ENCODE peak calls at places on chromosomes 7 and 10, in six cellular contexts. H is spleen, X is AG09309, W is GM12865, F is foreskin fibroblast, R is fibroblast of villous mesenchyme. B is an unnamed sample.

GRCh38 chr7:108094933-108095710 is 35.0 kb downstream of the LAMB4 start:
- DNase-seq in W (no peak), H (no peak), F (peak), X (peak), R (peak), B (no peak)

GRCh38 chr10:103145860-103146466 is 47.1 kb downstream of the NT5C2 start:
- DNase-seq in W (no peak), X (peak), H (no peak), F (peak), R (peak), B (peak)

GRCh38 chr7:53306846-53307245 is 271.4 kb downstream of the POM121L12 start:
- DNase-seq in W (no peak), R (no peak), F (no peak), H (no peak), X (no peak), B (no peak)

GRCh38 chr10:14384096-14384730 is 53.5 kb upstream of the FRMD4A start:
- DNase-seq in R (peak), H (no peak), X (no peak), W (no peak), F (no peak), B (no peak)

GRCh38 chr10:5534880-5535856 is 10.4 kb downstream of the CALML3 start:
- DNase-seq in H (peak), F (peak), W (no peak), R (peak), X (peak), B (no peak)

GRCh38 chr10:78775891-78776290 is 292.9 kb upstream of the ZMIZ1 start:
- DNase-seq in R (no peak), X (no peak), F (no peak), W (no peak), H (no peak), B (no peak)

GRCh38 chr7:106870983-106871410 is 5.9 kb downstream of the PIK3CG start:
- DNase-seq in R (peak), W (peak), F (peak), H (no peak), X (no peak), B (no peak)

GRCh38 chr7:127819975-127820778 is 168.2 kb downstream of the SND1 start:
- DNase-seq in W (peak), R (peak), H (no peak), F (peak), X (no peak), B (no peak)

GRCh38 chr7:80548790-80549530 is 37.1 kb upstream of the GNAT3 start:
- DNase-seq in H (no peak), X (no peak), F (peak), R (no peak), W (no peak), B (no peak)

GRCh38 chr7:149302865-149303264 is 40.9 kb downstream of the ZNF783 start:
- DNase-seq in X (no peak), F (no peak), W (no peak), R (no peak), H (no peak), B (no peak)

GRCh38 chr10:15589109-15589508 is 130.6 kb downstream of the ITGA8 start:
- DNase-seq in W (no peak), F (no peak), X (no peak), H (no peak), R (peak), B (no peak)

GRCh38 chr10:70292016-70292415 is 8.2 kb upstream of the NPFFR1 start:
- DNase-seq in F (no peak), X (no peak), W (no peak), R (no peak), H (no peak), B (no peak)

GRCh38 chr7:55130554-55131198 is 111.9 kb downstream of the EGFR start:
- DNase-seq in F (peak), W (no peak), X (no peak), H (no peak), R (peak), B (peak)

GRCh38 chr7:137572071-137572784 is 228.7 kb upstream of the PTN start:
- DNase-seq in X (no peak), H (no peak), R (no peak), F (no peak), W (no peak), B (no peak)

GRCh38 chr7:64873517-64873916 is 29.6 kb upstream of the ZNF273 start:
- DNase-seq in R (no peak), F (no peak), H (no peak), W (no peak), X (no peak), B (no peak)

GRCh38 chr10:71161429-71161828 is 50.9 kb upstream of the UNC5B start:
- DNase-seq in W (peak), F (peak), H (no peak), R (no peak), X (no peak), B (no peak)

GRCh38 chr10:101940916-101941315 is 97.3 kb upstream of the KCNIP2 start:
- DNase-seq in W (no peak), X (no peak), R (no peak), F (peak), H (no peak), B (no peak)

GRCh38 chr7:55099086-55099831 is 80.4 kb downstream of the EGFR start:
- DNase-seq in H (no peak), R (peak), F (peak), X (no peak), W (no peak), B (no peak)

GRCh38 chr7:43552122-43552521 is 30.8 kb upstream of the STK17A start:
- DNase-seq in W (no peak), R (no peak), H (no peak), X (no peak), F (no peak), B (no peak)

GRCh38 chr10:123380491-123381085 is 226.4 kb downstream of the BUB3 start:
- DNase-seq in R (peak), W (peak), X (no peak), F (no peak), H (no peak), B (no peak)

GRCh38 chr7:11458736-11459483 is 373.1 kb downstream of the THSD7A start:
- DNase-seq in X (peak), R (peak), H (no peak), F (peak), W (no peak), B (no peak)

GRCh38 chr7:87506243-87507180 is 31.0 kb upstream of the ABCB4 start:
- DNase-seq in X (no peak), W (peak), H (no peak), R (peak), F (peak), B (no peak)

GRCh38 chr7:96977445-96977844 is 27.9 kb upstream of the DLX6 start:
- DNase-seq in X (no peak), W (no peak), H (no peak), F (no peak), R (no peak), B (no peak)

GRCh38 chr7:40711706-40712105 is 576.9 kb downstream of the SUGCT start:
- DNase-seq in H (no peak), R (no peak), F (no peak), W (no peak), X (no peak), B (no peak)

GRCh38 chr7:138625849-138626230 is 75.3 kb downstream of the SVOPL start:
- DNase-seq in X (no peak), F (no peak), W (no peak), H (no peak), R (no peak), B (no peak)

GRCh38 chr10:128097783-128098182 is 28.4 kb downstream of the MKI67 start:
- DNase-seq in X (no peak), W (no peak), H (no peak), F (no peak), R (no peak), B (no peak)

GRCh38 chr10:114908896-114909295 is 29.1 kb upstream of the TRUB1 start:
- DNase-seq in H (no peak), R (no peak), W (no peak), F (no peak), X (no peak), B (no peak)

GRCh38 chr10:17533731-17534130 is 79.3 kb upstream of the ST8SIA6 start:
- DNase-seq in H (no peak), R (no peak), X (no peak), W (no peak), F (no peak), B (no peak)

GRCh38 chr10:17175551-17175950 is 25.9 kb downstream of the TRDMT1 start:
- DNase-seq in X (no peak), F (peak), W (no peak), H (no peak), R (no peak), B (peak)

GRCh38 chr7:116342125-116342524 is 131.8 kb downstream of the TES start:
- DNase-seq in F (no peak), W (no peak), R (peak), X (no peak), H (no peak), B (no peak)
- H3K4me3 ChIP-seq in F (no peak), W (no peak), R (no peak), X (no peak), H (no peak), B (no peak)

DNA sequence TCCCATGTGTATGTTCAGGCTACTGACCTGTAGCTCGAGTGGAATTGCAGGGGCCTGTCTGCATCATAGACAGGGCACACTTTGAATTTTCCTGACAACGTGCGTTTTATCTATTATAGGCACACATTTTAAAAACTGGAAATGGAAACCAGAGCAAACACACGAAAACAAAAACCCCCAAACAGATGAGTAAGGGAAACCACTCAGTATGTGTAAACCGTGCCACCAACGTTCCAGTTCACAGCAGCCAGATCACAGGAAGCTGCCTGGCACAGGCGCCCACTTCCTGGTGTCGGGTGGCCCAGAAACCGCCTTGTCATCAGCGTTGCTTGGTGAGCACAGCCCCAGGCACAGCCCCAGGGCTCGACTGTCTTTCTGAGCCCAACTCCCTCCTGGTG is 34.5 kb upstream of the DNAJB6 start:
- DNase-seq in H (peak), W (peak), R (no peak), F (peak), X (no peak), B (peak)
- H3K4me3 ChIP-seq in H (no peak), W (peak), R (no peak), F (no peak), X (no peak), B (no peak)

DNA sequence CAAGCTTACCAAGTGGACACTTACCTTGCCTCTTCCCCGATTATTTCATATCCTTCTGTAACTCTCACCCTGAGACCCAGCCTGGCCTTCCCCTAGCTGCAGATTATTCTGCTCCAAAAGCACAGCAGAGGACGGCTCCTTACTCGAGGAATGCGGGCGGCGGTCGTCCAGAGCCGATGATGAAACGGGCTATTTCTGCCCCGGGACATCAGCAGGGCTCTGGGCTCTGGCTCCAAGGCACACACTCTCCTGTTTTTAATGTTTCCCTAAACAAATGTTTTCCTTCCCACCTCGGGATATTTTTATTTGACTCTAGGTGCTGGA is 342 bp upstream of the C10orf71 start:
- DNase-seq in H (no peak), X (no peak), R (peak), W (no peak), F (no peak), B (peak)
- H3K4me3 ChIP-seq in H (no peak), X (no peak), R (no peak), W (no peak), F (no peak), B (peak)

DNA sequence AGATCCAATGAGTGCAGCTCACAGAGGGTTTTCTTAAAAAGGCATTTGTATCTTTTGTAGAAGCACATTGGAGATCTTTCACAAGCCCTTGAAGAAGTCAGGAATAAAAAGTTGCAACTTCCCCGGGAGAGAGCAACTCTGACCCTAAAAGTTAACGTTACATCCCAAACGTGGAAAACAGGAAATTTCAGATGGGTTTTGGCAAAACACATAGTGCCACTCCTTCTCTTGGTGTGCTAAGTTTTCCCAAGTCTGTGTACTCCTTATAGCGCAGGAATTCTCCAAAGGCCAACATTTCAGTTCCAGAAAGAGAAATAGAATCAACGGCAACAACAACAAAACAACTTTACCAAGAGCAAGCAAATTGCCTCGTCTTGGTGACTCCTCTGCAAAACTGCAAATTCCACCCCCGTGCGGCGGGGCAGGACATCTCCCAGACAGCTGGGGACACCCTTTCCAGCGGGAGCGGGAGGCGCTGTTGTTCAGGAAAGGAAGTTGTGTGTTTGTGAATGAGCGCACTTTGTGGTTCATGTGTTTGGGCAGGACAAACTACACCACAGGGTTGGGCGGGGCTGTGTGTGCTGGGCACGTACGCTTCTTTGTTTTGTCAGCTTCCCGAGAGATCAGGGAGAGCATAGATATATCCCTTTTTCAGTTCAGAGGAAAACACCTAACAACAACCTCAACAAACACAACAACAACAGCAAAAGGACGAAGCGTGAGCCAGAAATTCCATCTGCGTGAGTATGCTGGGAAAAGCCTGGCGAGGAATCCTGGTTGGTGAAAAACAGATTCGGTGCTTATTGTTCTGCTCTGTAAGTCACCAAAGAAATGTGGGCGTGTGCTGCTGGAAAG is 294.7 kb upstream of the PITRM1 start:
- DNase-seq in H (peak), F (peak), W (no peak), X (peak), R (peak), B (peak)
- H3K4me3 ChIP-seq in H (no peak), F (no peak), W (no peak), X (peak), R (peak), B (peak)

GRCh38 chr7:50449501-50449880 is 659 bp downstream of the FIGNL1 start:
- DNase-seq in F (no peak), R (no peak), W (no peak), X (no peak), H (no peak), B (no peak)
- H3K4me3 ChIP-seq in F (peak), R (peak), W (peak), X (peak), H (peak), B (peak)

GRCh38 chr7:128863433-128863989 is 855 bp downstream of the ATP6V1F start:
- DNase-seq in W (peak), X (no peak), F (peak), H (no peak), R (peak), B (no peak)

GRCh38 chr7:128865303-128865702 is 2.6 kb downstream of the ATP6V1F start:
- DNase-seq in F (no peak), H (no peak), R (no peak), W (no peak), X (no peak), B (no peak)

GRCh38 chr7:128861957-128862570 is 592 bp upstream of the ATP6V1F start:
- DNase-seq in H (no peak), X (no peak), F (no peak), W (no peak), R (no peak), B (no peak)

GRCh38 chr7:128860158-128861073 is 2.2 kb upstream of the ATP6V1F start:
- DNase-seq in F (peak), H (no peak), W (no peak), X (no peak), R (peak), B (no peak)

DNA sequence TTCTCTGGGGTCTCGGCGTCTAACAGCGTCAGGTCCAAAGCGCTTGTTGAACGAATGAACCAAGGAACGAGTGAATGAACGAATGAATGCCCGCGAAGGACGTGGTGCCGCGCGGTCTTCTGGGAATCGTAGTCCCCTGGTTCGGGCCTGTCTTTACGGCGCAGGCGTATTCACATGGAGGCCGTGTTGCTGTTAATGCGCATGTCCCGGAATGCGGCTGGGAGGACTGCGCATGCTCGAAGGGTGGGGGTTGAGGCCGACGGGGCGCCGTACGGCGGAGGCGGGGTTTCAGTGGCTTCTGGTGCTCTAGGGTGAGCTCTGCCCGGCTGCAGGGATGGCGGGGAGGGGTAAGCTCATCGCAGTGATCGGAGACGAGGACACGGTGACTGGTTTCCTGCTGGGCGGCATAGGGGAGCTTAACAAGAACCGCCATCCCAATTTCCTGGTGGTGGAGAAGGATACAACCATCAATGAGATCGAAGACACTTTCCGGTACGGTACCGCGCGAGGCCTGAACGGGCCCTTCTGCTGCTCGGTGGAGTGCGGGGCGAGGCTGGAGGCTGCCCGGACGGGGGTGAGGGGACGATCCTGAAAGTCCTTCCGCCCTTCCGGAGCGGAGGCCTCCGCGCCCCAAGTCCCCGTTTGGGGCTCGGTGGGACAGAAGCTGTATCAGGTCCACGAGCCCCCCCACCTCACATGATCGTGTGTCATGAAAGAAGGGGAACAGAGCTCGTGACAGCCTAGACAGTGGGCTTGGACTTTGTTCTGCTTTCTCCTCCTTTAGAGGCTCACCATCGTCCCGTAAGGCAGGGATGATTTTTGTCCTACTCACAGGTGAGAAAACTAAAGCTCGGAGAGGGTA is at the start of gene ATP6V1F:
- DNase-seq in F (peak), W (peak), H (peak), X (peak), R (peak), B (peak)
- H3K4me3 ChIP-seq in F (peak), W (peak), H (peak), X (peak), R (peak), B (peak)

GRCh38 chr7:2405201-2405600 is 1.8 kb downstream of the CHST12 start:
- DNase-seq in X (no peak), W (no peak), H (no peak), R (no peak), F (no peak), B (no peak)
- H3K4me3 ChIP-seq in X (no peak), W (peak), H (peak), R (no peak), F (no peak), B (peak)

DNA sequence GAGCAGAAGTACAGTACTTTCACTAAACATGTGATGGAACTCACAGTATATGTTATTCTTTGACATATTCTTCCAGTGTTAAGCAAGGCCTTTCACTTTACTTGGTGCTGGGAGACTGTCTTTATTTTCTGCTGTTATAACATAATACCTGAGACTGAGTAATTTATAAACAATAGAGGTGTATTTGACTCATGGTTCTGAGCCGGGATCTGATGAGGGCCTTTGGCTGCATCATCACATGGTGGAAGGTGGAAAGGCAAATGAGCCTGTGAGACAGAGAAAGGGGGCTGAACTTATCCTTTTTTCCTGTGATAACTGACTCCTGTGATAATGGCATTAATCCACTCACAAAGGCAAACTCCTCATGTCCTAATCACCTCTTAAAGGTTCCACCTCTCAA is 1.4 kb downstream of the SUPV3L1 start:
- DNase-seq in F (no peak), X (no peak), W (no peak), H (no peak), R (no peak), B (no peak)
- H3K4me3 ChIP-seq in F (peak), X (peak), W (peak), H (peak), R (no peak), B (peak)

GRCh38 chr7:158816995-158817394 is 12.3 kb downstream of the ESYT2 start:
- DNase-seq in X (no peak), R (no peak), H (no peak), F (no peak), W (no peak), B (no peak)
- H3K4me3 ChIP-seq in X (no peak), R (no peak), H (no peak), F (no peak), W (no peak), B (no peak)